ENCODE peak calls at places on chromosomes 11 and 22, in four cellular contexts. D, G, Z and X are unnamed samples.

GRCh38 chr11:68412593-68413475 is 47.7 kb upstream of the PPP6R3 start:
- DNase-seq in D (peak; percentile 11), G (peak; percentile 85), Z (no peak), X (no peak)

GRCh38 chr11:68461284-68461861 is 821 bp downstream of the PPP6R3 start:
- DNase-seq in D (peak; percentile 17), G (no peak), Z (peak; percentile 68), X (peak; percentile 43)

GRCh38 chr11:112025682-112026081 is 474 bp downstream of the DLAT start:
- DNase-seq in D (peak; percentile 23), G (no peak), Z (peak; percentile 44), X (peak; percentile 13)

GRCh38 chr22:35633520-35633919 is 14.7 kb upstream of the APOL6 start:
- DNase-seq in D (no peak), G (no peak), Z (no peak), X (no peak)

GRCh38 chr11:46099973-46100335 is 21.3 kb downstream of the PHF21A start:
- DNase-seq in D (peak; percentile 41), G (no peak), Z (no peak), X (no peak)

GRCh38 chr22:23217171-23218052 is 37.1 kb downstream of the BCR start:
- DNase-seq in D (no peak), G (no peak), Z (no peak), X (no peak)

GRCh38 chr11:126790550-126790981 is 210.0 kb downstream of the KIRREL3 start:
- DNase-seq in D (peak; percentile 98), G (no peak), Z (peak; percentile 2), X (no peak)

GRCh38 chr11:60852639-60853468 is 2.9 kb downstream of the PTGDR2 start:
- DNase-seq in D (no peak), G (no peak), Z (no peak), X (no peak)

GRCh38 chr22:48261706-48262105 is 1499.3 kb downstream of the TBC1D22A start:
- DNase-seq in D (no peak), G (no peak), Z (peak; percentile 5), X (peak; percentile 37)

GRCh38 chr11:9017773-9018172 is 14.0 kb upstream of the NRIP3 start:
- DNase-seq in D (peak; percentile 46), G (no peak), Z (no peak), X (no peak)

GRCh38 chr22:23789121-23789520 is 2.4 kb downstream of the SMARCB1 start:
- DNase-seq in D (no peak), G (no peak), Z (no peak), X (no peak)

GRCh38 chr11:131498631-131499053 is 128.2 kb downstream of the NTM start:
- DNase-seq in D (no peak), G (no peak), Z (no peak), X (no peak)

GRCh38 chr11:13313005-13313819 is 35.6 kb downstream of the BMAL1 start:
- DNase-seq in D (no peak), G (no peak), Z (no peak), X (no peak)

GRCh38 chr11:45026835-45027234 is 76.2 kb upstream of the TP53I11 start:
- DNase-seq in D (no peak), G (no peak), Z (no peak), X (no peak)

GRCh38 chr11:57453543-57454177 is 6.7 kb upstream of the RTN4RL2 start:
- DNase-seq in D (no peak), G (no peak), Z (no peak), X (no peak)

GRCh38 chr11:450809-451451 is 851 bp downstream of the PTDSS2 start:
- DNase-seq in D (peak; percentile 66), G (no peak), Z (peak; percentile 83), X (peak; percentile 69)

GRCh38 chr11:62555464-62556092 is 9.0 kb upstream of the AHNAK start:
- DNase-seq in D (peak; percentile 30), G (peak; percentile 92), Z (peak; percentile 56), X (peak; percentile 26)

GRCh38 chr11:104422320-104422944 is 258.5 kb upstream of the PDGFD start:
- DNase-seq in D (no peak), G (no peak), Z (no peak), X (no peak)
- TF ChIP-seq ELK1 in D (no peak), G (no peak), Z (no peak), X (no peak)

GRCh38 chr22:43398246-43398645 is 13.6 kb upstream of the MPPED1 start:
- DNase-seq in D (no peak), G (no peak), Z (no peak), X (no peak)

GRCh38 chr22:43397766-43398165 is 14.0 kb upstream of the MPPED1 start:
- DNase-seq in D (no peak), G (no peak), Z (no peak), X (no peak)

GRCh38 chr22:43396321-43396933 is 15.4 kb upstream of the MPPED1 start:
- DNase-seq in D (no peak), G (no peak), Z (no peak), X (no peak)

GRCh38 chr22:43395296-43395695 is 16.5 kb upstream of the MPPED1 start:
- DNase-seq in D (no peak), G (no peak), Z (no peak), X (no peak)

GRCh38 chr22:43396934-43397457 is 14.8 kb upstream of the MPPED1 start:
- DNase-seq in D (no peak), G (no peak), Z (no peak), X (no peak)
- TF ChIP-seq ELK1 in D (no peak), G (no peak), Z (no peak), X (no peak)

GRCh38 chr11:32366671-32367070 is 68.7 kb downstream of the WT1 start:
- DNase-seq in D (no peak), G (no peak), Z (no peak), X (no peak)
- TF ChIP-seq ELK1 in D (no peak), G (no peak), Z (no peak), X (no peak)

DNA sequence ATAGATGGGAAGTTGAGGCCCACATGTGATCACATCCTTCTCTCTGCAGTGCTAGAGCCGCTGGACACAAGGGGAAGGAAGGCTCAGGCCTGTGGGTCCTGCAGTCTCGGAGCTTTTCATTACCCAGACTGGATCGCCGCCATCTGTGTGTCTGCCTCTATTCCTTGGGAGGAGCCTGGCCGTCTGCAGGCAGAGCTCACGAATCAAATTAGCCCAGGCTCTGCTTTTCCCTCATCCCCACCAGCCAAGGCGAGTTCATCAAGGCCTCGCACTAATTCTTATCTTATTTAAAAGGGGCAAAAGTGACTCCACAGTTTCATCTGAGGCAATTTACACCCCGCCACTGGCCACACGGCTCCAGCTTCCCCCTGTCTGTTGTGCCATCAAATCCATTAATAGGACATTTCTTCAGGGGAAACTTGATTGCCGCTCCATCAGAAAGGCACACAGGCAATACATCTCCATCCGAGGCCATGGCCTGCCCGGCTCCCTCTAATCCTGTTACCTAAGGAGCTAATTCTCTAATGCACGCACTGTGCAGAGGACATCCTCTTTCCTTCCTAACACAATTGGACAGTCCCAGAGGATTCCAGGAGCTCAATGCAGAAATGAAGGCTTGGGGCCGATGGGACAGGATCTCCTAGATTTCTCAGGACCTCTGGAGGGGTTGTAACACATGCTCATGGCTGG is 3.3 kb upstream of the HTR3A start:
- DNase-seq in D (no peak), G (no peak), Z (no peak), X (no peak)
- TF ChIP-seq ELK1 in D (no peak), G (no peak), Z (no peak), X (no peak)

GRCh38 chr11:65546217-65546958 is 11.8 kb downstream of the LTBP3 start:
- DNase-seq in D (no peak), G (no peak), Z (peak; percentile 95), X (peak; percentile 55)

GRCh38 chr11:65549088-65549487 is 9.1 kb downstream of the LTBP3 start:
- DNase-seq in D (no peak), G (no peak), Z (no peak), X (no peak)

GRCh38 chr11:65547446-65548125 is 10.6 kb downstream of the LTBP3 start:
- DNase-seq in D (no peak), G (no peak), Z (no peak), X (no peak)

GRCh38 chr11:65542738-65543390 is 15.3 kb downstream of the LTBP3 start:
- DNase-seq in D (no peak), G (no peak), Z (no peak), X (no peak)

GRCh38 chr11:65545853-65546216 is 12.3 kb downstream of the LTBP3 start:
- DNase-seq in D (no peak), G (no peak), Z (no peak), X (no peak)
- TF ChIP-seq ELK1 in D (no peak), G (no peak), Z (no peak), X (no peak)